ENCODE peak calls at places on chromosome 9, in five cellular contexts. One of them, this sample, is unnamed.

GRCh38 chr9:137083418-137084004 is 3.3 kb upstream of the MAN1B1 start:
- DNase-seq in T-helper 2 cell treated with Interferon-gamma antibody and Interleukin-4, amounts not matched to agents 5 μg/mL and 100 μg/mL, for 36 hours: no peak
- DNase-seq in ELR: peak; percentile 98
- DNase-seq in fibroblast of pulmonary artery: peak; percentile 93
- DNase-seq in GM03348: peak; percentile 94
- DNase-seq in this sample: peak; percentile 69

GRCh38 chr9:123049589-123050222 is 16.2 kb downstream of the GPR21 start:
- DNase-seq in ELR: no peak
- DNase-seq in fibroblast of pulmonary artery: peak; percentile 84
- DNase-seq in T-helper 2 cell treated with Interferon-gamma antibody and Interleukin-4, amounts not matched to agents 5 μg/mL and 100 μg/mL, for 36 hours: no peak
- DNase-seq in GM03348: peak; percentile 26
- DNase-seq in this sample: no peak

GRCh38 chr9:97474373-97474925 is 27.0 kb upstream of the TMOD1 start:
- DNase-seq in fibroblast of pulmonary artery: no peak
- DNase-seq in GM03348: no peak
- DNase-seq in T-helper 2 cell treated with Interferon-gamma antibody and Interleukin-4, amounts not matched to agents 5 μg/mL and 100 μg/mL, for 36 hours: no peak
- DNase-seq in ELR: peak; percentile 81
- DNase-seq in this sample: no peak

GRCh38 chr9:117744856-117745389 is 40.7 kb downstream of the TLR4 start:
- DNase-seq in T-helper 2 cell treated with Interferon-gamma antibody and Interleukin-4, amounts not matched to agents 5 μg/mL and 100 μg/mL, for 36 hours: no peak
- DNase-seq in fibroblast of pulmonary artery: no peak
- DNase-seq in GM03348: peak; percentile 55
- DNase-seq in ELR: no peak
- DNase-seq in this sample: peak; percentile 17

GRCh38 chr9:93354451-93354850 is 97.0 kb upstream of the FAM120A start:
- DNase-seq in GM03348: no peak
- DNase-seq in T-helper 2 cell treated with Interferon-gamma antibody and Interleukin-4, amounts not matched to agents 5 μg/mL and 100 μg/mL, for 36 hours: no peak
- DNase-seq in fibroblast of pulmonary artery: no peak
- DNase-seq in ELR: peak; percentile 28
- DNase-seq in this sample: no peak

GRCh38 chr9:93818795-93819472 is 136.2 kb downstream of the BARX1 start:
- DNase-seq in ELR: no peak
- DNase-seq in T-helper 2 cell treated with Interferon-gamma antibody and Interleukin-4, amounts not matched to agents 5 μg/mL and 100 μg/mL, for 36 hours: no peak
- DNase-seq in GM03348: no peak
- DNase-seq in fibroblast of pulmonary artery: no peak
- DNase-seq in this sample: no peak

GRCh38 chr9:75615284-75615683 is 275.2 kb upstream of the PCSK5 start:
- DNase-seq in fibroblast of pulmonary artery: no peak
- DNase-seq in GM03348: no peak
- DNase-seq in ELR: no peak
- DNase-seq in T-helper 2 cell treated with Interferon-gamma antibody and Interleukin-4, amounts not matched to agents 5 μg/mL and 100 μg/mL, for 36 hours: no peak
- DNase-seq in this sample: no peak

GRCh38 chr9:93591706-93592388 is 15.5 kb downstream of the PHF2 start:
- DNase-seq in ELR: no peak
- DNase-seq in fibroblast of pulmonary artery: no peak
- DNase-seq in GM03348: peak; percentile 2
- DNase-seq in T-helper 2 cell treated with Interferon-gamma antibody and Interleukin-4, amounts not matched to agents 5 μg/mL and 100 μg/mL, for 36 hours: no peak
- DNase-seq in this sample: no peak

GRCh38 chr9:30943446-30944232 is 1440.8 kb upstream of the ACO1 start:
- DNase-seq in fibroblast of pulmonary artery: no peak
- DNase-seq in ELR: no peak
- DNase-seq in GM03348: no peak
- DNase-seq in T-helper 2 cell treated with Interferon-gamma antibody and Interleukin-4, amounts not matched to agents 5 μg/mL and 100 μg/mL, for 36 hours: no peak
- DNase-seq in this sample: no peak

GRCh38 chr9:90523953-90524352 is 118.7 kb downstream of the DIRAS2 start:
- DNase-seq in ELR: no peak
- DNase-seq in GM03348: no peak
- DNase-seq in fibroblast of pulmonary artery: no peak
- DNase-seq in T-helper 2 cell treated with Interferon-gamma antibody and Interleukin-4, amounts not matched to agents 5 μg/mL and 100 μg/mL, for 36 hours: no peak
- DNase-seq in this sample: no peak

GRCh38 chr9:73152445-73152844 is 780 bp downstream of the ANXA1 start:
- DNase-seq in T-helper 2 cell treated with Interferon-gamma antibody and Interleukin-4, amounts not matched to agents 5 μg/mL and 100 μg/mL, for 36 hours: no peak
- DNase-seq in GM03348: peak; percentile 24
- DNase-seq in ELR: peak; percentile 87
- DNase-seq in fibroblast of pulmonary artery: peak; percentile 74
- DNase-seq in this sample: no peak

GRCh38 chr9:137986268-137987099 is 108.9 kb downstream of the CACNA1B start:
- DNase-seq in ELR: no peak
- DNase-seq in fibroblast of pulmonary artery: no peak
- DNase-seq in T-helper 2 cell treated with Interferon-gamma antibody and Interleukin-4, amounts not matched to agents 5 μg/mL and 100 μg/mL, for 36 hours: no peak
- DNase-seq in GM03348: no peak
- DNase-seq in this sample: no peak

GRCh38 chr9:108167136-108167900 is 677.7 kb upstream of the KLF4 start:
- DNase-seq in fibroblast of pulmonary artery: no peak
- DNase-seq in T-helper 2 cell treated with Interferon-gamma antibody and Interleukin-4, amounts not matched to agents 5 μg/mL and 100 μg/mL, for 36 hours: no peak
- DNase-seq in GM03348: no peak
- DNase-seq in ELR: no peak
- DNase-seq in this sample: no peak

GRCh38 chr9:90900130-90900529 is 98.5 kb downstream of the SYK start:
- DNase-seq in fibroblast of pulmonary artery: no peak
- DNase-seq in ELR: no peak
- DNase-seq in GM03348: no peak
- DNase-seq in T-helper 2 cell treated with Interferon-gamma antibody and Interleukin-4, amounts not matched to agents 5 μg/mL and 100 μg/mL, for 36 hours: no peak
- DNase-seq in this sample: no peak

GRCh38 chr9:74645007-74645639 is 148.0 kb downstream of the RORB start:
- DNase-seq in ELR: peak; percentile 22
- DNase-seq in T-helper 2 cell treated with Interferon-gamma antibody and Interleukin-4, amounts not matched to agents 5 μg/mL and 100 μg/mL, for 36 hours: no peak
- DNase-seq in GM03348: peak; percentile 19
- DNase-seq in fibroblast of pulmonary artery: peak; percentile 21
- DNase-seq in this sample: no peak

GRCh38 chr9:76912631-76913275 is 6.8 kb upstream of the PRUNE2 start:
- DNase-seq in GM03348: peak; percentile 29
- DNase-seq in fibroblast of pulmonary artery: peak; percentile 63
- DNase-seq in ELR: peak; percentile 54
- DNase-seq in T-helper 2 cell treated with Interferon-gamma antibody and Interleukin-4, amounts not matched to agents 5 μg/mL and 100 μg/mL, for 36 hours: no peak
- DNase-seq in this sample: no peak

GRCh38 chr9:114221706-114222465 is 66.5 kb downstream of the COL27A1 start:
- DNase-seq in fibroblast of pulmonary artery: no peak
- DNase-seq in ELR: peak; percentile 81
- DNase-seq in GM03348: no peak
- DNase-seq in T-helper 2 cell treated with Interferon-gamma antibody and Interleukin-4, amounts not matched to agents 5 μg/mL and 100 μg/mL, for 36 hours: no peak
- DNase-seq in this sample: no peak

GRCh38 chr9:88005146-88005750 is 30.9 kb upstream of the CDK20 start:
- DNase-seq in T-helper 2 cell treated with Interferon-gamma antibody and Interleukin-4, amounts not matched to agents 5 μg/mL and 100 μg/mL, for 36 hours: no peak
- DNase-seq in GM03348: peak; percentile 32
- DNase-seq in fibroblast of pulmonary artery: no peak
- DNase-seq in ELR: peak; percentile 10
- DNase-seq in this sample: no peak

GRCh38 chr9:116549786-116550660 is 137.1 kb upstream of the TRIM32 start:
- DNase-seq in fibroblast of pulmonary artery: peak; percentile 26
- DNase-seq in T-helper 2 cell treated with Interferon-gamma antibody and Interleukin-4, amounts not matched to agents 5 μg/mL and 100 μg/mL, for 36 hours: no peak
- DNase-seq in ELR: peak; percentile 32
- DNase-seq in GM03348: no peak
- DNase-seq in this sample: no peak

GRCh38 chr9:88682431-88682831 is 147.5 kb downstream of the NXNL2 start:
- DNase-seq in fibroblast of pulmonary artery: no peak
- DNase-seq in GM03348: no peak
- DNase-seq in T-helper 2 cell treated with Interferon-gamma antibody and Interleukin-4, amounts not matched to agents 5 μg/mL and 100 μg/mL, for 36 hours: no peak
- DNase-seq in ELR: no peak
- DNase-seq in this sample: no peak

GRCh38 chr9:4489919-4490704 is at the start of gene SLC1A1:
- DNase-seq in fibroblast of pulmonary artery: peak; percentile 60
- DNase-seq in GM03348: peak; percentile 95
- DNase-seq in T-helper 2 cell treated with Interferon-gamma antibody and Interleukin-4, amounts not matched to agents 5 μg/mL and 100 μg/mL, for 36 hours: peak; percentile 12
- DNase-seq in ELR: peak; percentile 41
- DNase-seq in this sample: peak; percentile 47

GRCh38 chr9:104025109-104025508 is 69.0 kb upstream of the SMC2 start:
- DNase-seq in ELR: peak; percentile 71
- DNase-seq in fibroblast of pulmonary artery: peak; percentile 1
- DNase-seq in GM03348: no peak
- DNase-seq in T-helper 2 cell treated with Interferon-gamma antibody and Interleukin-4, amounts not matched to agents 5 μg/mL and 100 μg/mL, for 36 hours: no peak
- DNase-seq in this sample: no peak

GRCh38 chr9:91119147-91119546 is 242.6 kb downstream of the AUH start:
- DNase-seq in T-helper 2 cell treated with Interferon-gamma antibody and Interleukin-4, amounts not matched to agents 5 μg/mL and 100 μg/mL, for 36 hours: no peak
- DNase-seq in ELR: peak; percentile 94
- DNase-seq in GM03348: peak; percentile 49
- DNase-seq in fibroblast of pulmonary artery: peak; percentile 29
- DNase-seq in this sample: no peak

GRCh38 chr9:16180546-16180945 is 627.7 kb downstream of the CCDC171 start:
- DNase-seq in GM03348: peak; percentile 38
- DNase-seq in ELR: peak; percentile 26
- DNase-seq in T-helper 2 cell treated with Interferon-gamma antibody and Interleukin-4, amounts not matched to agents 5 μg/mL and 100 μg/mL, for 36 hours: no peak
- DNase-seq in fibroblast of pulmonary artery: peak; percentile 35
- DNase-seq in this sample: no peak

GRCh38 chr9:37749129-37749528 is 4.5 kb upstream of the TRMT10B start:
- DNase-seq in fibroblast of pulmonary artery: no peak
- DNase-seq in GM03348: no peak
- DNase-seq in T-helper 2 cell treated with Interferon-gamma antibody and Interleukin-4, amounts not matched to agents 5 μg/mL and 100 μg/mL, for 36 hours: no peak
- DNase-seq in ELR: no peak
- DNase-seq in this sample: no peak

GRCh38 chr9:127682351-127683136 is 24.2 kb upstream of the CFAP157 start:
- DNase-seq in T-helper 2 cell treated with Interferon-gamma antibody and Interleukin-4, amounts not matched to agents 5 μg/mL and 100 μg/mL, for 36 hours: no peak
- DNase-seq in fibroblast of pulmonary artery: no peak
- DNase-seq in ELR: no peak
- DNase-seq in GM03348: peak; percentile 20
- DNase-seq in this sample: no peak